ENCODE peak calls at places on chromosomes 1 and 21, in four cellular contexts. K is activated T-cell treated with anti-CD3 and anti-CD28 coated beads, Interleukin-2, amount 50 U/mL, for 72 hours; X is keratinocyte; J is activated T-helper 9 cell treated with anti-CD3 and anti-CD28 coated beads, Interleukin-2, amount 50 U/mL, for 16 hours. W is an unnamed sample.

GRCh38 chr1:91501527-91501859 is 842 bp downstream of the CDC7 start:
- DNase-seq in X (peak; percentile 1), J (no peak), K (no peak), W (no peak)

GRCh38 chr1:150257624-150258274 is at the start of gene CA14:
- DNase-seq in K (no peak), X (no peak), J (no peak), W (no peak)

GRCh38 chr1:44985747-44986359 is 542 bp downstream of the EIF2B3 start:
- DNase-seq in X (no peak), J (no peak), K (no peak), W (no peak)

GRCh38 chr1:151047925-151048644 is 534 bp downstream of the C1orf56 start:
- DNase-seq in X (no peak), J (peak; percentile 31), K (peak; percentile 67), W (peak; percentile 42)

GRCh38 chr1:111489604-111490003 is 13.8 kb downstream of the ADORA3 start:
- DNase-seq in K (no peak), J (no peak), X (no peak), W (no peak)

GRCh38 chr1:226649780-226650179 is 89.3 kb downstream of the ITPKB start:
- DNase-seq in X (no peak), K (no peak), J (no peak), W (no peak)

GRCh38 chr1:108142773-108143394 is 57.3 kb downstream of the SLC25A24 start:
- DNase-seq in X (no peak), K (no peak), J (no peak), W (no peak)

GRCh38 chr1:198620951-198621824 is 17.7 kb upstream of the PTPRC start:
- DNase-seq in J (peak; percentile 44), X (no peak), K (peak; percentile 69), W (peak; percentile 77)

GRCh38 chr1:94688646-94689045 is 131.5 kb upstream of the SLC44A3 start:
- DNase-seq in X (no peak), J (no peak), K (no peak), W (no peak)

GRCh38 chr1:232472485-232473041 is 157.4 kb downstream of the SIPA1L2 start:
- DNase-seq in X (no peak), K (no peak), J (no peak), W (no peak)

GRCh38 chr1:25549273-25550154 is 6.1 kb downstream of the LDLRAP1 start:
- DNase-seq in J (peak; percentile 59), X (peak; percentile 85), K (peak; percentile 81), W (peak; percentile 84)

GRCh38 chr1:180908084-180908765 is 4.5 kb upstream of the KIAA1614 start:
- DNase-seq in J (no peak), K (no peak), X (no peak), W (no peak)

GRCh38 chr21:36730291-36731281 is 31.7 kb downstream of the SIM2 start:
- DNase-seq in J (no peak), K (no peak), X (no peak), W (no peak)

GRCh38 chr1:216665381-216665780 is 57.8 kb downstream of the ESRRG start:
- DNase-seq in X (no peak), K (no peak), J (no peak), W (no peak)

GRCh38 chr1:74593887-74594866 is 79.4 kb downstream of the ERICH3 start:
- DNase-seq in K (no peak), J (no peak), X (no peak), W (no peak)

GRCh38 chr1:6358144-6358624 is 35.4 kb downstream of the ACOT7 start:
- DNase-seq in J (no peak), K (no peak), X (peak; percentile 41), W (peak; percentile 23)

GRCh38 chr1:57024855-57025254 is 59.0 kb upstream of the C8B start:
- DNase-seq in J (no peak), X (no peak), K (no peak), W (no peak)

GRCh38 chr1:48823161-48823560 is 46.5 kb upstream of the BEND5 start:
- DNase-seq in K (no peak), X (no peak), J (no peak), W (no peak)

GRCh38 chr21:17709266-17709611 is 96.5 kb upstream of the BTG3 start:
- DNase-seq in X (no peak), K (peak; percentile 2), J (no peak), W (no peak)

GRCh38 chr1:159591981-159592380 is 4.4 kb downstream of the APCS start:
- DNase-seq in J (no peak), K (no peak), X (no peak), W (no peak)

GRCh38 chr1:77732090-77732489 is 27.6 kb downstream of the USP33 start:
- DNase-seq in K (no peak), X (no peak), J (no peak), W (no peak)

GRCh38 chr21:28899744-28900143 is 92.9 kb downstream of the LTN1 start:
- DNase-seq in K (no peak), J (no peak), X (no peak), W (no peak)

GRCh38 chr1:175434268-175434860 is 241.8 kb upstream of the KIAA0040 start:
- DNase-seq in K (no peak), X (no peak), J (no peak), W (no peak)

GRCh38 chr1:173095632-173096031 is 44.9 kb upstream of the TNFSF18 start:
- DNase-seq in J (no peak), K (no peak), X (no peak), W (no peak)

GRCh38 chr1:220124542-220124941 is 30.6 kb downstream of the IARS2 start:
- DNase-seq in X (no peak), J (no peak), K (no peak), W (no peak)

GRCh38 chr1:174222166-174222949 is 63.0 kb downstream of the RABGAP1L start:
- DNase-seq in J (no peak), X (peak; percentile 55), K (no peak), W (no peak)

GRCh38 chr1:227192163-227192562 is 126.1 kb downstream of the CDC42BPA start:
- DNase-seq in J (no peak), K (peak; percentile 46), X (peak; percentile 25), W (peak; percentile 45)

GRCh38 chr1:159598196-159598595 is 10.6 kb downstream of the APCS start:
- DNase-seq in K (no peak), X (peak; percentile 90), J (no peak), W (no peak)

GRCh38 chr1:80582980-80583379 is 1217.8 kb upstream of the ADGRL2 start:
- DNase-seq in J (no peak), X (no peak), K (no peak), W (no peak)

GRCh38 chr1:44723496-44724407 is 7.2 kb downstream of the RNU5D-1 start:
- DNase-seq in X (no peak), J (no peak), K (peak; percentile 56), W (peak; percentile 52)

GRCh38 chr1:70542856-70543255 is 131.8 kb downstream of the CTH start:
- DNase-seq in K (no peak), J (no peak), X (no peak), W (no peak)

GRCh38 chr1:35925741-35926140 is 5.2 kb upstream of the AGO3 start:
- DNase-seq in X (no peak), J (no peak), K (no peak), W (no peak)

GRCh38 chr1:195664628-195665027 is 943.6 kb downstream of the KCNT2 start:
- DNase-seq in K (no peak), X (no peak), J (no peak), W (no peak)

GRCh38 chr1:48026275-48026674 is 29.1 kb upstream of the TRABD2B start:
- DNase-seq in K (no peak), J (no peak), X (peak; percentile 65), W (no peak)

GRCh38 chr1:3186526-3186921 is 117.5 kb downstream of the PRDM16 start:
- DNase-seq in J (no peak), X (no peak), K (no peak), W (no peak)

GRCh38 chr1:156399355-156400125 is 30.5 kb downstream of the RHBG start:
- DNase-seq in X (no peak), K (no peak), J (no peak), W (no peak)